ENCODE peak calls at places on chromosomes 7 and 10, in five cellular contexts. Z is HepG2, S is A549, J is K562, L is GM12878. X is an unnamed sample.

GRCh38 chr7:114645451-114645850 is 230.8 kb downstream of the FOXP2 start:
- DNase-seq in J (no peak), S (no peak), L (no peak), Z (no peak), X (no peak)

GRCh38 chr10:75611972-75612331 is 180.5 kb downstream of the LRMDA start:
- DNase-seq in L (peak), S (no peak), Z (no peak), J (no peak), X (no peak)

GRCh38 chr7:17941171-17941490 is 837 bp upstream of the SNX13 start:
- DNase-seq in Z (peak), L (no peak), S (peak), J (peak), X (no peak)

GRCh38 chr10:63605568-63605967 is 84.4 kb downstream of the REEP3 start:
- DNase-seq in J (no peak), L (no peak), Z (no peak), S (no peak), X (peak)

GRCh38 chr10:43256531-43257209 is 10.2 kb downstream of the RASGEF1A start:
- DNase-seq in S (no peak), Z (no peak), L (no peak), J (no peak), X (no peak)

GRCh38 chr7:54355842-54356241 is 186.3 kb upstream of the VSTM2A start:
- DNase-seq in J (no peak), S (no peak), L (no peak), Z (no peak), X (no peak)

GRCh38 chr7:142881586-142882337 is 3.8 kb downstream of the TRPV6 start:
- DNase-seq in S (no peak), L (no peak), Z (no peak), J (no peak), X (no peak)

GRCh38 chr7:55964261-55964801 is at the start of gene NIPSNAP2:
- DNase-seq in Z (no peak), S (peak), J (peak), L (no peak), X (peak)

GRCh38 chr10:85612378-85612775 is 754.2 kb downstream of the GRID1 start:
- DNase-seq in L (peak), J (no peak), Z (no peak), S (no peak), X (no peak)

GRCh38 chr10:132412316-132413192 is 15.6 kb downstream of the PWWP2B start:
- DNase-seq in Z (no peak), L (no peak), S (no peak), J (no peak), X (no peak)

GRCh38 chr10:114940735-114941134 is 2.7 kb downstream of the TRUB1 start:
- DNase-seq in S (no peak), Z (no peak), J (no peak), L (no peak), X (no peak)

GRCh38 chr7:144437370-144438191 is 34.1 kb upstream of the NOBOX start:
- DNase-seq in Z (peak), S (peak), J (peak), L (peak), X (peak)

GRCh38 chr10:81073155-81073554 is 535.5 kb downstream of the SH2D4B start:
- DNase-seq in L (no peak), Z (no peak), S (no peak), J (no peak), X (no peak)

GRCh38 chr7:134440067-134440466 is 18.8 kb downstream of the AKR1B1 start:
- DNase-seq in Z (no peak), S (no peak), J (no peak), L (no peak), X (no peak)

GRCh38 chr7:98396768-98397167 is 4.1 kb downstream of the BAIAP2L1 start:
- DNase-seq in S (no peak), L (no peak), Z (no peak), J (no peak), X (no peak)

GRCh38 chr7:22433710-22434460 is 66.1 kb downstream of the STEAP1B start:
- DNase-seq in J (peak), L (no peak), Z (peak), S (no peak), X (peak)

GRCh38 chr7:24907311-24907886 is 72.6 kb downstream of the OSBPL3 start:
- DNase-seq in J (peak), Z (no peak), L (peak), S (peak), X (no peak)

GRCh38 chr10:86708783-86709778 is 40.8 kb downstream of the LDB3 start:
- DNase-seq in S (no peak), Z (no peak), J (no peak), L (no peak), X (no peak)

GRCh38 chr7:31408120-31408729 is 67.7 kb upstream of the NEUROD6 start:
- DNase-seq in Z (no peak), L (no peak), J (peak), S (peak), X (no peak)

GRCh38 chr7:628041-628763 is 98.3 kb upstream of the DNAAF5 start:
- DNase-seq in S (no peak), Z (no peak), L (no peak), J (no peak), X (no peak)

GRCh38 chr7:132643302-132643701 is 67.0 kb upstream of the PLXNA4 start:
- DNase-seq in Z (no peak), S (no peak), L (no peak), J (no peak), X (peak)

GRCh38 chr7:128708824-128709223 is 30.3 kb upstream of the CALU start:
- DNase-seq in L (no peak), S (no peak), J (no peak), Z (no peak), X (no peak)
- TF ChIP-seq ESRRA in L (no peak), S (no peak), J (no peak), Z (no peak), X (no peak)

GRCh38 chr7:74362262-74362661 is 73.1 kb downstream of the CLIP2 start:
- DNase-seq in J (no peak), S (no peak), Z (no peak), L (no peak), X (no peak)

GRCh38 chr7:74355091-74355490 is 65.9 kb downstream of the CLIP2 start:
- DNase-seq in L (no peak), S (peak), J (peak), Z (peak), X (no peak)

GRCh38 chr7:74364061-74364460 is 74.9 kb downstream of the CLIP2 start:
- DNase-seq in J (peak), L (no peak), S (peak), Z (peak), X (peak)

GRCh38 chr7:74356589-74357315 is 67.5 kb downstream of the CLIP2 start:
- DNase-seq in L (no peak), Z (no peak), J (no peak), S (no peak), X (no peak)

DNA sequence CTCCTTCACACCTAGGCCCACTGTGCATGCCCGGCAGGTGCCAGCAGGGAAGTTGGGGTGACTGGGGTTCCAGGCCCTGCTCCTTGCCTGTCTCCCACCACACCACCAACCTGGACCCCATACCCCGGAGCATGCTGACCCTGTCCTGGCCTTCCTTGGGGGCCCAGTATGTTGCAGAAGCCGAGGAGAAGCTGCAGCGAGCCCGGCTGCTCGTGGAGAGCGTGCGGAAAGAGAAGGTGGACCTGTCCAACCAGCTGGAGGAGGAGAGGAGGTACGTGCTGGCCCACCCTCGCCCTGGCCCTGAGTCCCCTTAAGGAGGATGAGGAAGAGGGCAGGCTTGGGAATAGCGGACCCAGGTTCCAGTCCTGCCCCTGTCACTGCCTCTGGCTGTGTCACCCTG is 70.8 kb downstream of the CLIP2 start:
- DNase-seq in Z (no peak), J (no peak), L (no peak), S (no peak), X (no peak)
- TF ChIP-seq ESRRA in Z (no peak), J (no peak), L (no peak), S (no peak), X (no peak)

DNA sequence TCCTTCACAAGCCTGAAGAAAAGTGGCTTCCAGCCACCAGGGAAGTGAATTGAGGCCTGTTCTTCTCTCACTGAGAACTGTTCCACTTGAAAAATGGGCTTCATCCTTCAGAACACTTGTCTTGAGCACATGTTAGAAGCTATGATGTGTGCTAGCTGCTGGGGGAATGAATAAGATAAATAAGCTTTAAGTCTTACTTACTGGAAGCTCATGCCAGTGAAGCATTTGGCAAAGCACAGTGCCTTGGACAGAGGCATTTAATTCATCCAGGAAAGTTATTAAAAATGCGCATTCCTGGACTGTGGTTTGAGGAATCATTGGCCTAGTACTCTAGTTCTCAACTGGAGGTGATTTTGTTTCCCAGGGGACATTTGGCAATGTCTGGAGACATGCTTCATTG is 133.7 kb downstream of the BMPER start:
- DNase-seq in Z (no peak), L (no peak), J (no peak), S (no peak), X (no peak)
- TF ChIP-seq ESRRA in Z (no peak), L (no peak), J (no peak), S (no peak), X (no peak)

GRCh38 chr7:121420976-121421375 is 24.9 kb upstream of the FAM3C start:
- DNase-seq in J (no peak), L (no peak), Z (no peak), S (no peak), X (no peak)
- TF ChIP-seq ESRRA in J (no peak), L (no peak), Z (no peak), S (no peak), X (no peak)

X was measured in WTC11.